ENCODE peak calls at places on chromosome 20, in ten cellular contexts. One of them, this sample, is unnamed.

GRCh38 chr20:64113796-64114355 is 6.5 kb upstream of the NPBWR2 start:
- DNase-seq in heart left ventricle: no peak
- DNase-seq in SK-N-SH: peak; percentile 17
- DNase-seq in natural killer cell: no peak
- DNase-seq in A549: no peak
- DNase-seq in astrocyte: no peak
- DNase-seq in astrocyte of the spinal cord: no peak
- DNase-seq in adrenal gland: peak; percentile 3
- DNase-seq in activated B cell treated with CpG ODN at 0.5 μM for 24 hours: no peak
- DNase-seq in brain microvascular endothelial cell: no peak
- DNase-seq in this sample: no peak

GRCh38 chr20:63141531-63141930 is 74.4 kb downstream of the YTHDF1 start:
- DNase-seq in astrocyte: no peak
- DNase-seq in brain microvascular endothelial cell: no peak
- DNase-seq in A549: no peak
- DNase-seq in natural killer cell: no peak
- DNase-seq in astrocyte of the spinal cord: no peak
- DNase-seq in heart left ventricle: peak; percentile 19
- DNase-seq in SK-N-SH: no peak
- DNase-seq in adrenal gland: no peak
- DNase-seq in activated B cell treated with CpG ODN at 0.5 μM for 24 hours: no peak
- DNase-seq in this sample: no peak

GRCh38 chr20:17710379-17711305 is 10.9 kb downstream of the BANF2 start:
- DNase-seq in astrocyte of the spinal cord: peak; percentile 20
- DNase-seq in A549: no peak
- DNase-seq in SK-N-SH: no peak
- DNase-seq in activated B cell treated with CpG ODN at 0.5 μM for 24 hours: no peak
- DNase-seq in adrenal gland: no peak
- DNase-seq in astrocyte: no peak
- DNase-seq in natural killer cell: no peak
- DNase-seq in brain microvascular endothelial cell: no peak
- DNase-seq in heart left ventricle: peak; percentile 36
- DNase-seq in this sample: no peak

GRCh38 chr20:1912056-1912455 is 16.8 kb downstream of the SIRPA start:
- DNase-seq in brain microvascular endothelial cell: peak; percentile 47
- DNase-seq in natural killer cell: no peak
- DNase-seq in activated B cell treated with CpG ODN at 0.5 μM for 24 hours: no peak
- DNase-seq in heart left ventricle: peak; percentile 69
- DNase-seq in astrocyte: peak; percentile 16
- DNase-seq in astrocyte of the spinal cord: no peak
- DNase-seq in A549: no peak
- DNase-seq in SK-N-SH: no peak
- DNase-seq in adrenal gland: no peak
- DNase-seq in this sample: no peak

GRCh38 chr20:5741089-5741488 is 9.1 kb upstream of the SHLD1 start:
- DNase-seq in activated B cell treated with CpG ODN at 0.5 μM for 24 hours: no peak
- DNase-seq in adrenal gland: peak; percentile 76
- DNase-seq in astrocyte: peak; percentile 65
- DNase-seq in natural killer cell: no peak
- DNase-seq in brain microvascular endothelial cell: no peak
- DNase-seq in astrocyte of the spinal cord: no peak
- DNase-seq in SK-N-SH: no peak
- DNase-seq in heart left ventricle: no peak
- DNase-seq in A549: no peak
- DNase-seq in this sample: no peak

GRCh38 chr20:478949-479429 is 16.7 kb upstream of the TBC1D20 start:
- DNase-seq in A549: peak; percentile 71
- DNase-seq in astrocyte: peak; percentile 10
- DNase-seq in adrenal gland: no peak
- DNase-seq in brain microvascular endothelial cell: peak; percentile 63
- DNase-seq in activated B cell treated with CpG ODN at 0.5 μM for 24 hours: no peak
- DNase-seq in heart left ventricle: no peak
- DNase-seq in SK-N-SH: peak; percentile 56
- DNase-seq in natural killer cell: no peak
- DNase-seq in astrocyte of the spinal cord: peak; percentile 78
- DNase-seq in this sample: no peak

GRCh38 chr20:25574411-25574810 is 10.9 kb downstream of the NINL start:
- DNase-seq in SK-N-SH: peak; percentile 46
- DNase-seq in astrocyte of the spinal cord: peak; percentile 41
- DNase-seq in adrenal gland: no peak
- DNase-seq in heart left ventricle: no peak
- DNase-seq in astrocyte: peak; percentile 12
- DNase-seq in natural killer cell: no peak
- DNase-seq in A549: no peak
- DNase-seq in brain microvascular endothelial cell: no peak
- DNase-seq in activated B cell treated with CpG ODN at 0.5 μM for 24 hours: no peak
- DNase-seq in this sample: no peak

GRCh38 chr20:17202668-17203067 is 24.2 kb upstream of the PCSK2 start:
- DNase-seq in natural killer cell: no peak
- DNase-seq in brain microvascular endothelial cell: no peak
- DNase-seq in SK-N-SH: no peak
- DNase-seq in activated B cell treated with CpG ODN at 0.5 μM for 24 hours: no peak
- DNase-seq in astrocyte of the spinal cord: no peak
- DNase-seq in heart left ventricle: no peak
- DNase-seq in adrenal gland: no peak
- DNase-seq in A549: no peak
- DNase-seq in astrocyte: no peak
- DNase-seq in this sample: no peak

DNA sequence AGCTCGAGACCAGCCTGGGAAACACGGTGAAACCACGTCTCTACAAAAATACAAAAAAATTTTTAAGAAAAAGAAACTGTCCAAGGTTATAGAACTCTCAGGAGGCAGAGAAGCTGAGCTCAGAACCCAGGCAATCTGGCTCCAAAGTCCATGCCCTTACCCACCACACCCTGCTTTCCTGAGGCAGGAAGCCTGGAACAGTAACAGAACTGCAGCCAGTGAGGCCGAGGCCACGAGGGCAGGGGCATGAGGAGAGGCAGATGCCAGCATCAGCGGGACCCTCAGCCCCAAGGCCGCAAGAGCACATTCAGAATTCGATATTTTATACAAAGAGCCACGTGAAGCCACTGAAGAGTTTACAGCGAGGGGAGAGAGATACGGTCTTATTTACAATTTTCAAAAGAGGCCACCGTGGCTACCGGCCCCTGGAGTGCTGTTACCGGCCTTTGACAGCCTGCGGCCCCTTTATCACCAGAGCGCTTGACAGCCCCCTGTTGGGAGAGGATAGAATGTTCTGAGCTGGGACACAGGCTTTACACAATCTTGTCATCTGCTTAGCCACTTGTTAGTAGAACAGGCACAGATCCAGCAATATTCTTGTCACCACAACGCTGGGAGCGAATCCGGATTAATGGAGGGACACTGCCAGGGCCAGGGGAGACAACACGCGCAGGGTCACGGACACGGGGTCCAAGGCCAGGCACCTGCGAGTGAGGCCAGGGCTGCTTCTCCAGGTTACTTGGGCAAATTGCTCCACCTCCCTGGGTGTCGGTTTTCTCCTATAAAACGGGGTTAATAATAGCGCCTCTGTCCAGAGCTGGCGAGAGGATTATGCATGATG is 5.6 kb downstream of the SPATA2 start:
- DNase-seq in adrenal gland: peak; percentile 75
- DNase-seq in astrocyte of the spinal cord: no peak
- DNase-seq in astrocyte: no peak
- DNase-seq in natural killer cell: no peak
- DNase-seq in SK-N-SH: no peak
- DNase-seq in heart left ventricle: peak; percentile 71
- DNase-seq in activated B cell treated with CpG ODN at 0.5 μM for 24 hours: no peak
- DNase-seq in A549: no peak
- DNase-seq in brain microvascular endothelial cell: no peak
- DNase-seq in this sample: no peak
- TF ChIP-seq CTCF in adrenal gland: peak; percentile 49
- TF ChIP-seq CTCF in astrocyte of the spinal cord: peak; percentile 32
- TF ChIP-seq CTCF in astrocyte: peak; percentile 22
- TF ChIP-seq CTCF in natural killer cell: no peak
- TF ChIP-seq CTCF in SK-N-SH: peak; percentile 23
- TF ChIP-seq CTCF in heart left ventricle: peak; percentile 39
- TF ChIP-seq CTCF in activated B cell treated with CpG ODN at 0.5 μM for 24 hours: no peak
- TF ChIP-seq CTCF in A549: no peak
- TF ChIP-seq CTCF in brain microvascular endothelial cell: peak; percentile 57
- TF ChIP-seq CTCF in this sample: peak; percentile 67

DNA sequence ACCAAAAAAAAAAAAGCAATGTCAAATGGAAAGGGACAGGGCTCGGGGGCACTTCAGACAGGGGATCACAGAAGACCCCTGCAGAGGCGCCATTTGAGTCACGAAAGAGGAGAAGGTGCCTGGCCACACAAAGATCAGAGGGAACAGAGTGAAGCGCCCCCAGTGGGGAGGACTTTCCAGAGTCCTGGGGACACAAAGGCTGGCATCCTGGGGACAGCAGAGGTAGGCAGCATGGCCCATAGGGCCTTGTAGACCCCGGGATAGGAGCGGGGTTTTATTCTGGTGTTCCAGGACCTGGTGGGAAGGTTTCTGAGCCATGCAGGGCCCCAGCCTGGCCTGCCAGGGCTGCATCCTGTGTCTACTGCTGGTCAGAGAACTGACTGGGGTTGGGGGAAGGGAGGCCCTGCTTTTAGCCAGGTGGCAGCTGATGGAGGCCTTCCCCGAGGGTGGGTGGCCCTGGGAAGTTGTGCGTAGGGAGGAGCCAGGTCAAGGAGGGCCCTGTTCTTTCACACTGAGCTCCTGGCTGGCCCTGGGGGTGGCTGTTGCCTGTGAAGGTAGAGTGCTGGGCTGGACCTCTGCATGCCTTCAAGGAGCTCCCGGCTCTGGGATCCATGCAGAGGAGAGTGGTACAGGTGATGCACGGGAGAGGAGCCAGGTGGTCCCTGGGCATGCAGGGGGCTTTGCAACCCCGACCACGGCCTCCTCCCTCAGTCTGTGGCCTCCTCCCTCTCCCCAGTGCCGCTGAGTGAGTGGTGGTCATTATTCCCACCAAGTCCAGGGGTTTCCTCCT is 117.9 kb downstream of the CDH4 start:
- DNase-seq in activated B cell treated with CpG ODN at 0.5 μM for 24 hours: no peak
- DNase-seq in natural killer cell: no peak
- DNase-seq in heart left ventricle: no peak
- DNase-seq in A549: no peak
- DNase-seq in adrenal gland: no peak
- DNase-seq in astrocyte: no peak
- DNase-seq in astrocyte of the spinal cord: no peak
- DNase-seq in SK-N-SH: no peak
- DNase-seq in brain microvascular endothelial cell: no peak
- DNase-seq in this sample: no peak
- TF ChIP-seq CTCF in activated B cell treated with CpG ODN at 0.5 μM for 24 hours: no peak
- TF ChIP-seq CTCF in natural killer cell: no peak
- TF ChIP-seq CTCF in heart left ventricle: no peak
- TF ChIP-seq CTCF in A549: no peak
- TF ChIP-seq CTCF in adrenal gland: no peak
- TF ChIP-seq CTCF in astrocyte: no peak
- TF ChIP-seq CTCF in astrocyte of the spinal cord: no peak
- TF ChIP-seq CTCF in SK-N-SH: no peak
- TF ChIP-seq CTCF in brain microvascular endothelial cell: no peak
- TF ChIP-seq CTCF in this sample: no peak

DNA sequence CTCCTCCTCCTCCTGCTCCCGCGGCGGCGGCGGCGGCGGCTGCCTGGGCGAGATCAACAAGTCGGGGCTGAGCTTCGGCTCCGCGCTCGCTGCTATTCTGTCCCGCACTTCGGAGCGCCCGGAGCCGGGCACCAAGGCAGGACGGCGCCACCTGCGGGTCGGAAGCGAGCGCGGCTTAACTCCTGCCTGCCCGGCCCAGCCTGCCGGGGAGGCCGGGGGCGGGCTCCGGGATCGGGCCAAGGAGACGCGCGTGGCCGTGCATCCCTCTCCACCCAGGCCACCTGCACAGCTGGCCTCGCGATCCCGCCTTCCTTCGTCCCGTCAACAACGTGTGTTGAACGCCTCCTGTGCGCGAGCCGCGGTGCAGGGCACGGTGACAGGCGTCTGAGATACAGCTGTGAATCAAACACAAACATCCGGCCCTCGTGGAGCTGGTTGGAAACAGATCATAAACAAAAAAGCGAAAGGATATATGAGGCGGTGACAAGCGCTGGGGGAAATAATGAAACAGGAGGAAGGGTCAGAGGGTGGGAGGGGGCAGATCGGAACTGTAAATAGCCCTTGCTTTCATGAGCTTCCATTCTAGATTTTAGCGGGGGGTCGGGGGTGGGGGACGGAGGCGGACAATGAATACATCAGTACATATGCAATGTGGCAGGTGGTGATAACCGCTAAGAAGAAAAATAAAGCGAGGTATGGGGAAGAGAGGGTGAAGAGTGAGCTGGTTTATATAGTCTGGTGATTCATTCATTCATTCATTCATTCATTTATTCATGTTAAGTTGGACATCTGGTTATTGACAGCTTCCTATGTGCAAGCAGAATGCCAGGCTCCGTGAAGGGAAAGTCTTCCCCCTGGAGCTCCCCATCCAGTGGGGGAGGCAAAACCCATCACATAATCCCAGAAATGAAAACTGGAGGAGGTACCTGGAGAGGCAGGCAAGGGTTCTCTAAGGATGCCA is 2.0 kb upstream of the KCNB1 start:
- DNase-seq in adrenal gland: peak; percentile 77
- DNase-seq in brain microvascular endothelial cell: peak; percentile 61
- DNase-seq in natural killer cell: peak; percentile 24
- DNase-seq in astrocyte: peak; percentile 46
- DNase-seq in activated B cell treated with CpG ODN at 0.5 μM for 24 hours: peak; percentile 42
- DNase-seq in SK-N-SH: peak; percentile 94
- DNase-seq in A549: peak; percentile 86
- DNase-seq in astrocyte of the spinal cord: peak; percentile 62
- DNase-seq in heart left ventricle: peak; percentile 76
- DNase-seq in this sample: peak; percentile 89
- TF ChIP-seq CTCF in adrenal gland: peak; percentile 66
- TF ChIP-seq CTCF in brain microvascular endothelial cell: peak; percentile 68
- TF ChIP-seq CTCF in natural killer cell: no peak
- TF ChIP-seq CTCF in astrocyte: peak; percentile 31
- TF ChIP-seq CTCF in activated B cell treated with CpG ODN at 0.5 μM for 24 hours: no peak
- TF ChIP-seq CTCF in SK-N-SH: peak; percentile 75
- TF ChIP-seq CTCF in A549: peak; percentile 89
- TF ChIP-seq CTCF in astrocyte of the spinal cord: peak; percentile 69
- TF ChIP-seq CTCF in heart left ventricle: peak; percentile 88
- TF ChIP-seq CTCF in this sample: peak; percentile 86

DNA sequence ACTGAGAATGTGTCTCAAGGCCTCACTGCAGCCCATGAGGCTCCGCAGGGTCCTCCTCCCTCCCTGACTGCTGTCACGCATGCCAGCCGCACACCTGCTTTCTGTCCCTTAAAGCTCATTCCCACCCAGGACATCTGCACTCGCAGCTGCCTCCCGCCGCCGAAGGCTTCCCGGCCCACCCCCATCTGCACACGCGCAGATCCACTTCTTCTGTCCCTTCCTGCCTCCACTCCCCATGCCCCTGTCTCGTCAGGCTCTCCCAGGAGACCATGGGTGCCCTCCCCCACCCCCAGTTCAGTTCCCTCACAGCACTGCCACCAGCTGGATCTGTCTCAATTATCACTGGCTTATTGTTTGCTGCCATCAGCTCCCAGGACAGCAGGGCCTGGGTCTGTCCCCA is 63.0 kb downstream of the RIPOR3 start:
- DNase-seq in heart left ventricle: no peak
- DNase-seq in brain microvascular endothelial cell: no peak
- DNase-seq in SK-N-SH: peak; percentile 73
- DNase-seq in activated B cell treated with CpG ODN at 0.5 μM for 24 hours: no peak
- DNase-seq in adrenal gland: no peak
- DNase-seq in astrocyte of the spinal cord: no peak
- DNase-seq in A549: no peak
- DNase-seq in astrocyte: no peak
- DNase-seq in natural killer cell: no peak
- DNase-seq in this sample: no peak
- TF ChIP-seq CTCF in heart left ventricle: no peak
- TF ChIP-seq CTCF in brain microvascular endothelial cell: no peak
- TF ChIP-seq CTCF in SK-N-SH: no peak
- TF ChIP-seq CTCF in activated B cell treated with CpG ODN at 0.5 μM for 24 hours: no peak
- TF ChIP-seq CTCF in adrenal gland: no peak
- TF ChIP-seq CTCF in astrocyte of the spinal cord: no peak
- TF ChIP-seq CTCF in A549: no peak
- TF ChIP-seq CTCF in astrocyte: no peak
- TF ChIP-seq CTCF in natural killer cell: no peak
- TF ChIP-seq CTCF in this sample: no peak